ENCODE peak calls at places on chromosomes 6 and 20, in seven cellular contexts. L is upper lobe of right lung; V is ovary; Z is brain microvascular endothelial cell; Y is naive thymus-derived CD4-positive, alpha-beta T cell; J is SJSA1; T is psoas muscle. O is an unnamed sample.

GRCh38 chr20:16462711-16463110 is 110.5 kb downstream of the KIF16B start:
- DNase-seq in Z (no peak), Y (no peak), T (no peak), J (no peak), L (no peak), V (no peak), O (no peak)

GRCh38 chr20:46799781-46800180 is 90.3 kb downstream of the SLC2A10 start:
- DNase-seq in J (no peak), L (no peak), V (no peak), Z (no peak), Y (no peak), T (no peak), O (no peak)

GRCh38 chr20:23546435-23547144 is 21.7 kb downstream of the CST9L start:
- DNase-seq in V (no peak), Y (no peak), T (no peak), L (no peak), Z (no peak), J (no peak), O (no peak)

GRCh38 chr6:132805548-132805947 is 7.1 kb upstream of the SLC18B1 start:
- DNase-seq in V (no peak), Y (no peak), J (no peak), Z (no peak), T (no peak), L (no peak), O (no peak)

GRCh38 chr20:53660078-53660909 is 66.7 kb upstream of the ZNF217 start:
- DNase-seq in Y (peak), V (peak), L (no peak), Z (no peak), J (no peak), T (peak), O (no peak)

GRCh38 chr6:111972714-111973678 is 80.9 kb upstream of the CCN6 start:
- DNase-seq in T (peak), L (no peak), Y (peak), J (peak), Z (peak), V (peak), O (peak)

GRCh38 chr20:38325167-38325566 is 21.1 kb upstream of the LBP start:
- DNase-seq in V (no peak), Y (no peak), J (no peak), Z (no peak), L (no peak), T (no peak), O (no peak)

GRCh38 chr6:44339301-44339700 is 3.1 kb upstream of the SPATS1 start:
- DNase-seq in Y (no peak), T (no peak), L (no peak), V (no peak), J (no peak), Z (no peak), O (no peak)

GRCh38 chr6:142881290-142881689 is 63.7 kb downstream of the HIVEP2 start:
- DNase-seq in V (no peak), L (no peak), J (no peak), Z (no peak), T (no peak), Y (no peak), O (no peak)

GRCh38 chr6:120965814-120966213 is 368.5 kb downstream of the TBC1D32 start:
- DNase-seq in T (no peak), Z (no peak), Y (no peak), V (no peak), L (no peak), J (no peak), O (peak)

GRCh38 chr6:11270030-11271027 is 37.9 kb upstream of the NEDD9 start:
- DNase-seq in J (no peak), Z (peak), L (no peak), T (no peak), V (no peak), Y (no peak), O (no peak)

GRCh38 chr6:150254671-150255228 is 111.9 kb downstream of the PPP1R14C start:
- DNase-seq in Z (no peak), T (no peak), L (no peak), Y (no peak), V (no peak), J (no peak), O (no peak)
- H3K27ac ChIP-seq in Z (no peak), T (peak), L (no peak), Y (no peak), V (no peak), J (no peak), O (no peak)

DNA sequence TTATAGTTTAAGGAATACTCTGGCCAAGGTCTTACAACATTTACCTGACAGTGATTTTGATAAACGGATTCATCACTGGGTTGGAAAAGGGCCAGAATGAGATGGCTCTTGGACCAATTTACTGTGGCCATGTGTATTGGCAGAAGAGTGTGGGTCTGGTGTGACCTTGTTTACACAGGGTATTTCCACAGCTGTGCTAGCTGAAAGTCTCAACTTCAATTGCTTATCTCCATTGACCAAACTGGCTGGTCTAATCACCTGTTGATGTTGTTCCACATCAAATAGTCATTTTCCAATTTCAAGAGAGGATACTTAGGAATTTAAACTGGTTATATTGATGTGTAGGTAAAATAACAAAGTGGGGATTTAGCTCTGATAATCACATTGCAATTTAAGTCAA is 501.6 kb upstream of the MAP3K7 start:
- DNase-seq in Z (no peak), L (no peak), Y (no peak), V (no peak), J (no peak), T (no peak), O (no peak)
- H3K27ac ChIP-seq in Z (no peak), L (no peak), Y (no peak), V (no peak), J (no peak), T (no peak), O (no peak)

GRCh38 chr6:17202526-17202925 is 78.6 kb upstream of the RBM24 start:
- DNase-seq in J (no peak), Y (no peak), Z (no peak), V (no peak), T (no peak), L (no peak), O (no peak)
- H3K27ac ChIP-seq in J (no peak), Y (no peak), Z (no peak), V (no peak), T (peak), L (no peak), O (no peak)

GRCh38 chr6:28551891-28552666 is 26.4 kb downstream of the GPX5 start:
- DNase-seq in T (no peak), V (no peak), Z (no peak), L (no peak), J (no peak), Y (no peak), O (no peak)

GRCh38 chr6:28553986-28554881 is 28.6 kb downstream of the GPX5 start:
- DNase-seq in T (no peak), L (no peak), J (no peak), V (no peak), Z (no peak), Y (no peak), O (no peak)

GRCh38 chr6:28553384-28553985 is 27.8 kb downstream of the GPX5 start:
- DNase-seq in Y (no peak), Z (no peak), J (no peak), V (no peak), T (no peak), L (no peak), O (no peak)

GRCh38 chr6:28558629-28559028 is 32.9 kb downstream of the GPX5 start:
- DNase-seq in V (no peak), L (no peak), J (no peak), T (no peak), Y (no peak), Z (no peak), O (no peak)

GRCh38 chr6:28555136-28555535 is 29.5 kb downstream of the GPX5 start:
- DNase-seq in Z (no peak), Y (no peak), T (no peak), L (no peak), J (no peak), V (no peak), O (no peak)
- H3K27ac ChIP-seq in Z (no peak), Y (no peak), T (no peak), L (no peak), J (no peak), V (no peak), O (no peak)

DNA sequence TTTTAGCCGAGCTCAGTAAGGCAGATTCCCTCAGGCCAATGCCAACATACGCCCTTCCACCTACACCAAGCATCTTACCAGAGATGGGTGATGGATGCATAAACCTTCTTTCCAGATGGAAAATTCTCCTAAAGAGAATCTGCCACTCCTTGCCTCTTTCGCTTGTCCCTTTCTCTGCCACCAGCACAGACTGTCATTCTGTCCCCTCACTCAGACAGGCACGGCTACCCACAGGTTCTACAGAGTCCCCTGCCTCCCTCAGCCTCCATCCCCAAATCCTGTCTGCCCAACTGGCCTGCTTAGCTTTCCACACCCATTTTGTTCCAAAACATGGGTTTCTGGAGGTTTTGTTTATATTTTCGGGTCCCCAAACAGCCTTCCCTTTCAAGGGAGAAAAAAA is 12.7 kb upstream of the FOXF2 start:
- DNase-seq in T (no peak), Z (no peak), Y (no peak), V (no peak), J (peak), L (no peak), O (no peak)
- H3K27ac ChIP-seq in T (no peak), Z (no peak), Y (no peak), V (no peak), J (no peak), L (no peak), O (no peak)

DNA sequence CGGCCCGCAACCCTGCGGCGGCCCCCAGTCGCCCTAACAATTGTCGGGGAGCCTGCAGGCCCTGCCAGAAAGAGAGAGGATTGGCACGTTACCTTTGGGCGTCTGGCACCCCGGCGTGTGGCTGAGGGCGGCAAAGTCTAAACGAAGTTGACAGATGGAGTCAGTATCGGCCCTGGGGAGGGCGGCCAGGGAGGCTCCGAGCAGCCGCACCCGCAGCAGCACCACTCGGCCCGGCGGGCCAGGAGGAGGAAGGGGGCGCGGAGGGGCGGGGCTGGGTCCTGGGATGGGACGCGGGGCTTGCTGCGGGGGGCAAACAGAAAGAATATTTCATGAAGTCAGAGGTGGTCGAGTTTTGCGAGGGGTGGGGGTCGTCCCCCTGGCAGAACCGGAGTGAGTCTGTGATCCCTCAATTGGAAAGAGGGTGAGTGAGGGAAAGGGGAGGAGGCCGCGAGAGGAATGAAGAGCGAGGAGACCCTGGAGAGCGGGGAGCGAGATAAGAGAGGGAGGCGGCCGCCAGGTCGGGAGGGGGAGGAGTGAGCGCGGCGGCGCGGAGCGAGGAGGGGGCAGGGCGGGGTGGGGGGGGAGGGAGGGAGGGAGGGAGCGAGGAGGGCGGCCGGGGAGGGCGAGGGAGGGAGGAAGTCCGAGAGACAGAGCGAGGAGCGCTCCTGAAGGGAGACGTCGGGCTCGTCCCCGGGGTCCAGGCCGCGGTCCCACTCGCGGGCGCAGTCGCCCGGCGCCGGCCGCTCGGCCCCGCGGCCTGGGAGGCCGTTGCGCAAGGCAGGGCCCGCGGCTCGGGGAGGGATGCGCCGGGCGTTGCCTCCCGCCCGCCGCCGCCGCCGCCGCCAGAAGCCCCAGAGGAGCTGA is at the start of gene FOXF2:
- DNase-seq in Z (no peak), J (peak), T (peak), V (no peak), Y (no peak), L (no peak), O (no peak)
- H3K27ac ChIP-seq in Z (no peak), J (peak), T (no peak), V (no peak), Y (no peak), L (peak), O (no peak)

O was measured in RWPE1.